ENCODE peak calls at places on chromosomes 4 and X, in seven cellular contexts. L is naive thymus-derived CD4-positive, alpha-beta T cell; B is cardiac fibroblast; N is GM12878; D is gastrocnemius medialis; H is transverse colon; E is AG10803. P is an unnamed sample.

GRCh38 chr4:3822230-3822947 is 56.2 kb downstream of the ADRA2C start:
- DNase-seq in L (no peak), B (peak), N (no peak), D (no peak), H (peak), E (peak), P (no peak)

GRCh38 chr4:2927016-2927695 is 36.0 kb downstream of the NOP14 start:
- DNase-seq in L (no peak), B (no peak), N (no peak), D (peak), H (no peak), E (no peak), P (no peak)

GRCh38 chrX:34849371-34849770 is 93.2 kb upstream of the FAM47B start:
- DNase-seq in L (no peak), B (peak), N (no peak), D (no peak), H (no peak), E (peak), P (no peak)

GRCh38 chrX:150361070-150361776 is 1.9 kb upstream of the MAMLD1 start:
- DNase-seq in L (no peak), B (no peak), N (no peak), D (no peak), H (peak), E (no peak), P (peak)

GRCh38 chr4:128707864-128708263 is 101.6 kb upstream of the JADE1 start:
- DNase-seq in L (no peak), B (peak), N (no peak), D (no peak), H (no peak), E (peak), P (peak)

GRCh38 chr4:90127223-90127705 is at the start of gene CCSER1:
- DNase-seq in L (peak), B (peak), N (no peak), D (no peak), H (peak), E (peak), P (peak)

GRCh38 chr4:151173751-151174325 is 74.4 kb downstream of the RPS3A start:
- DNase-seq in L (no peak), B (peak), N (no peak), D (peak), H (peak), E (peak), P (no peak)

GRCh38 chr4:113810906-113811305 is 49.4 kb upstream of the CAMK2D start:
- DNase-seq in L (no peak), B (peak), N (no peak), D (no peak), H (no peak), E (peak), P (no peak)

GRCh38 chr4:180150818-180151217 is 2092.4 kb upstream of the TENM3 start:
- DNase-seq in L (no peak), B (no peak), N (no peak), D (no peak), H (no peak), E (no peak), P (no peak)

GRCh38 chrX:134374910-134375309 is 85.1 kb upstream of the HPRT1 start:
- DNase-seq in L (no peak), B (no peak), N (no peak), D (no peak), H (no peak), E (no peak), P (no peak)

GRCh38 chr4:147594107-147594506 is 23.1 kb upstream of the TMEM184C start:
- DNase-seq in L (no peak), B (no peak), N (no peak), D (no peak), H (no peak), E (no peak), P (no peak)

GRCh38 chr4:122285285-122285684 is 93.5 kb upstream of the ADAD1 start:
- DNase-seq in L (no peak), B (no peak), N (no peak), D (no peak), H (no peak), E (peak), P (no peak)

GRCh38 chr4:186887211-186887785 is 163.6 kb upstream of the FAT1 start:
- DNase-seq in L (no peak), B (no peak), N (no peak), D (no peak), H (no peak), E (no peak), P (peak)

GRCh38 chr4:110249687-110250387 is 51.4 kb upstream of the ELOVL6 start:
- DNase-seq in L (no peak), B (no peak), N (no peak), D (no peak), H (no peak), E (no peak), P (no peak)

GRCh38 chr4:76147454-76148141 is 599 bp downstream of the NUP54 start:
- DNase-seq in L (no peak), B (peak), N (peak), D (peak), H (peak), E (peak), P (peak)

GRCh38 chrX:72545990-72546389 is 26.7 kb downstream of the HDAC8 start:
- DNase-seq in L (no peak), B (peak), N (no peak), D (no peak), H (peak), E (no peak), P (no peak)

GRCh38 chr4:96352051-96352517 is 512.2 kb downstream of the PDHA2 start:
- DNase-seq in L (no peak), B (peak), N (no peak), D (no peak), H (no peak), E (no peak), P (peak)

GRCh38 chrX:110317079-110317819 is 636 bp downstream of the AMMECR1 start:
- DNase-seq in L (no peak), B (no peak), N (no peak), D (peak), H (peak), E (no peak), P (peak)

GRCh38 chr4:165668694-165669093 is 204.3 kb upstream of the TLL1 start:
- DNase-seq in L (no peak), B (peak), N (no peak), D (no peak), H (no peak), E (peak), P (no peak)

GRCh38 chr4:14225683-14226207 is 598.2 kb upstream of the BOD1L1 start:
- DNase-seq in L (no peak), B (no peak), N (no peak), D (no peak), H (no peak), E (no peak), P (no peak)

GRCh38 chr4:125728568-125728967 is 413.8 kb downstream of the FAT4 start:
- DNase-seq in L (no peak), B (peak), N (no peak), D (no peak), H (no peak), E (peak), P (peak)

GRCh38 chr4:71132486-71132885 is 139.0 kb downstream of the DCK start:
- DNase-seq in L (no peak), B (peak), N (no peak), D (no peak), H (no peak), E (peak), P (no peak)

GRCh38 chr4:121777625-121778024 is 12.7 kb upstream of the SMIM43 start:
- DNase-seq in L (no peak), B (no peak), N (no peak), D (no peak), H (no peak), E (peak), P (no peak)

GRCh38 chr4:61994036-61994435 is 793.9 kb downstream of the ADGRL3 start:
- DNase-seq in L (no peak), B (peak), N (no peak), D (no peak), H (peak), E (no peak), P (no peak)

GRCh38 chrX:3244955-3245354 is 101.5 kb downstream of the MXRA5 start:
- DNase-seq in L (no peak), B (peak), N (no peak), D (no peak), H (no peak), E (no peak), P (peak)

DNA sequence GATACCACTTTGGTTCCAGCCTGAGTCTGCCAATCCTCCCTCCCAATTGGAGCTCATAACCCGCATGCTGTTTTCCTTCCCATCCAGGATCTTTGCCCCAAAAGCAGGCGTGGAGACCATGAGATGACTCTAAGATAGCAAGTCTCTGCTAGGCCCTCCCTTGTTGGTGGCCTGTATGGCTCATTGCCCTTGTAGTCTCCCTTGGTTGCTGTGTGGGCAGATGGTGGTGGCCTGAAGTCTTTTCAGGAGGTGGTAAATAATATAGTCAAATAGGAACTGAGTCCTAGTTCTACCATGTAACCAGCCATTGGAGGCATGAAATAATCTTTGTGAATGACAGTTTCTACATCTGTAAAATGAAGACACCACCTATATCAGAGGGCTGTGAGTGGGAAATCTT is 1.2 kb downstream of the ATP6AP1 start:
- DNase-seq in L (no peak), B (no peak), N (no peak), D (no peak), H (no peak), E (no peak), P (no peak)
- H3K4me3 ChIP-seq in L (no peak), B (peak), N (peak), D (no peak), H (no peak), E (peak), P (no peak)

DNA sequence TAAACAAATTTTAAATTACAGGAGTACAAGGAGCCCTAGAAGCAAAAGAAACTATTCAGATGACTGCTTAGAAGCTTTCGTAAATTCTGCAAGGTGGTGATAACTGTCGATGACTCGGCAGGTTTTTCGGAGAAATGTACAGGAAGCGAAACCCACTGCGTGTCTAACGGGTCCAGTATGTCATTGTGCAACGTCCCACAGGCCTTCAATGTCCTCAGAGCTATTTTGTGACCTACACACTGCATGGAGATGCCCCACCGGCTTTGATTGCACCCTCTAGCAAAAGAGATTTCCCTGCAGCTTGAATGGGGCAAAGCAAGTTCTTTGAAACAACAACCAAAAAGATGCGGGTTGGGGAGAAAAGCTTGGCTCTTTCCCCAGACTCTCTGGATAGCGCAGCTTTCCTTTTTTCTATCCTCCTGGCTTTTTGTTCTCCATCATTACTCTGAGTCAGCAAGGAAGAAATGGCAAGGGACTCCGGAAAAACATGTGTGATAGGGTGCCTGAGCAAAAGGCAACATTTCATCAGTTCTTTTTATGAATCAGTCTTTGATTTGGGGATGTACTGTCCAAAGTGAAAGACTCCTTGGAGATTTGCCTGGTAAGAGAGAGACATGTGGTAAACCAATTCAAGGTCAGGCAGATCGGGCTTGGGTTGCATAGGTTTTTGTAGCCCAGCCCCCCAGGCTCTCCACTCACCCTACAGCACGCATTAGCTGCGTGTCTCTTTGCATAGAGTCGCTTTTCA is 112.0 kb upstream of the TBL1X start:
- DNase-seq in L (no peak), B (peak), N (peak), D (peak), H (peak), E (peak), P (peak)
- H3K4me3 ChIP-seq in L (peak), B (no peak), N (peak), D (no peak), H (no peak), E (peak), P (no peak)

DNA sequence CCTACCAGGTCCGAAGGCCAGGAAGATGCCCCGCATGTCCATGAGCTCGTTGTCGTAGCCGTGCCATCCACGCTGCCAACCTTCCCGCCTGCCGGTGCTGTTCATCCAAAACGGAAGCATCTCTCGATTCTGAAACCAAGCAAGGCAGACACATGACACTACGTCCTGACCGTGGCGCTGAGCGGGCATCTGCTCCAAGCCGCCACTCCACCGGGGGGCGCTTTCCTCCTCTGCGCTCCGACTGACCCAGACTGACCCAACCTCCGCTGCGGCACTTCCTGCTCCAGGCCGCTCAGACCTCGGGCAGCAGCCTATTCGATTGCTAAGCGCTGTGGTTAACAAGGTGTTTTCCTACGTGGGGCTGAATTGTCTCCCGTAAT is 120.4 kb downstream of the ENPP6 start:
- DNase-seq in L (no peak), B (peak), N (no peak), D (peak), H (peak), E (peak), P (peak)
- H3K4me3 ChIP-seq in L (no peak), B (no peak), N (no peak), D (peak), H (peak), E (peak), P (no peak)

GRCh38 chr4:163343604-163344146 is at the start of gene NPY5R:
- DNase-seq in L (no peak), B (no peak), N (no peak), D (no peak), H (no peak), E (no peak), P (no peak)
- H3K4me3 ChIP-seq in L (no peak), B (no peak), N (no peak), D (peak), H (peak), E (no peak), P (peak)

GRCh38 chr4:7933631-7934510 is 5.8 kb downstream of the AFAP1 start:
- DNase-seq in L (no peak), B (peak), N (no peak), D (no peak), H (no peak), E (peak), P (no peak)
- H3K4me3 ChIP-seq in L (no peak), B (no peak), N (no peak), D (no peak), H (no peak), E (no peak), P (no peak)

GRCh38 chrX:41116948-41117347 is 31.7 kb downstream of the USP9X start:
- DNase-seq in L (peak), B (no peak), N (peak), D (no peak), H (no peak), E (no peak), P (no peak)
- H3K4me3 ChIP-seq in L (no peak), B (no peak), N (peak), D (no peak), H (no peak), E (no peak), P (no peak)

GRCh38 chr4:84384801-84385582 is 114.1 kb downstream of the NKX6-1 start:
- DNase-seq in L (no peak), B (no peak), N (no peak), D (no peak), H (no peak), E (no peak), P (no peak)

GRCh38 chr4:84381759-84382158 is 117.3 kb downstream of the NKX6-1 start:
- DNase-seq in L (no peak), B (no peak), N (no peak), D (no peak), H (no peak), E (no peak), P (no peak)

GRCh38 chr4:84378277-84378838 is 120.7 kb downstream of the NKX6-1 start:
- DNase-seq in L (no peak), B (no peak), N (no peak), D (no peak), H (no peak), E (no peak), P (no peak)

GRCh38 chr4:84378983-84379382 is 120.1 kb downstream of the NKX6-1 start:
- DNase-seq in L (no peak), B (no peak), N (no peak), D (no peak), H (no peak), E (no peak), P (no peak)

GRCh38 chr4:84379881-84380618 is 119.0 kb downstream of the NKX6-1 start:
- DNase-seq in L (no peak), B (peak), N (no peak), D (no peak), H (no peak), E (peak), P (no peak)
- H3K4me3 ChIP-seq in L (no peak), B (no peak), N (no peak), D (no peak), H (no peak), E (no peak), P (no peak)

GRCh38 chr4:68109891-68110290 is 19.8 kb downstream of the TMPRSS11F start:
- DNase-seq in L (no peak), B (no peak), N (no peak), D (no peak), H (no peak), E (no peak), P (no peak)
- H3K4me3 ChIP-seq in L (no peak), B (no peak), N (no peak), D (no peak), H (no peak), E (no peak), P (no peak)

GRCh38 chrX:140713174-140713539 is 3.6 kb downstream of the LINC00632 start:
- DNase-seq in L (no peak), B (no peak), N (no peak), D (no peak), H (no peak), E (no peak), P (no peak)

GRCh38 chrX:140710710-140711109 is 1.2 kb downstream of the LINC00632 start:
- DNase-seq in L (no peak), B (no peak), N (no peak), D (no peak), H (no peak), E (no peak), P (no peak)

GRCh38 chrX:140712413-140713173 is 3.0 kb downstream of the LINC00632 start:
- DNase-seq in L (peak), B (peak), N (no peak), D (no peak), H (peak), E (peak), P (peak)

DNA sequence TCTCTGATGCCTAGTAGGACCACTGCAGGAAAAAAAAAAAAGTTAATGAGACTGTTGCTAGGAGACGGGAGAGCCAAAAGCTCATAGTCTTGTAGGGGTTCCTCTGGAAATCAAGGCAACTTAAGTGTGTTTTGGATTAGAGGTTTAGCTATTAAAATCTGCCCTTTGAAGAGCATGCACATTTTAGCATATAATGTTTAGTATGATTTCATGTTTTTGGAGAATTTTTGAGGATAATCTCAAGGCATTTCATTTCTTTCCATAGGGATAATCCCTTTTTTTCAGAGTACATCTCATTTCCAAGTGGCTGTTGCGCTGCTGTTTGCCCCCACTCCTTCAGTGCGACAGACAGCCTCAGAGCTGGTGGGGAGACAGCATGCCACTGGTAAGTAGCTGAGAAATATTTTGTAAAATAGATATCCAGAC is at the start of gene LINC00632:
- DNase-seq in L (no peak), B (no peak), N (no peak), D (no peak), H (no peak), E (no peak), P (no peak)
- H3K4me3 ChIP-seq in L (no peak), B (no peak), N (no peak), D (no peak), H (no peak), E (no peak), P (no peak)